ENCODE peak calls at places on chromosome 2, in ten cellular contexts. One of them, this sample, is unnamed. For H3K27me3, the result is how much of the 10 kb centered on the place peaks cover.

GRCh38 chr2:19577668-19578067 is 219.2 kb upstream of the OSR1 start:
- DNase-seq in cardiac muscle cell: no peak
- DNase-seq in fibroblast of lung: peak
- DNase-seq in IMR-90: peak
- DNase-seq in BJ: peak
- DNase-seq in body of pancreas: no peak
- DNase-seq in esophagus squamous epithelium: no peak
- DNase-seq in endodermal cell: no peak
- DNase-seq in transverse colon: no peak
- DNase-seq in CD8-positive, alpha-beta memory T cell: no peak
- DNase-seq in this sample: no peak

GRCh38 chr2:203808041-203808750 is 59.4 kb upstream of the CTLA4 start:
- DNase-seq in cardiac muscle cell: peak
- DNase-seq in fibroblast of lung: peak
- DNase-seq in body of pancreas: no peak
- DNase-seq in CD8-positive, alpha-beta memory T cell: no peak
- DNase-seq in esophagus squamous epithelium: no peak
- DNase-seq in IMR-90: peak
- DNase-seq in endodermal cell: no peak
- DNase-seq in transverse colon: no peak
- DNase-seq in BJ: no peak
- DNase-seq in this sample: no peak

GRCh38 chr2:74212702-74213410 is 14.4 kb downstream of the MTHFD2 start:
- DNase-seq in fibroblast of lung: no peak
- DNase-seq in body of pancreas: no peak
- DNase-seq in esophagus squamous epithelium: no peak
- DNase-seq in cardiac muscle cell: no peak
- DNase-seq in BJ: no peak
- DNase-seq in transverse colon: no peak
- DNase-seq in endodermal cell: peak
- DNase-seq in IMR-90: no peak
- DNase-seq in CD8-positive, alpha-beta memory T cell: no peak
- DNase-seq in this sample: no peak

GRCh38 chr2:49174755-49175154 is 20.4 kb upstream of the FSHR start:
- DNase-seq in transverse colon: no peak
- DNase-seq in cardiac muscle cell: no peak
- DNase-seq in BJ: no peak
- DNase-seq in IMR-90: no peak
- DNase-seq in body of pancreas: no peak
- DNase-seq in fibroblast of lung: no peak
- DNase-seq in esophagus squamous epithelium: no peak
- DNase-seq in CD8-positive, alpha-beta memory T cell: no peak
- DNase-seq in endodermal cell: no peak
- DNase-seq in this sample: no peak

GRCh38 chr2:20618886-20619521 is 31.9 kb downstream of the HS1BP3 start:
- DNase-seq in body of pancreas: peak
- DNase-seq in endodermal cell: peak
- DNase-seq in fibroblast of lung: no peak
- DNase-seq in transverse colon: peak
- DNase-seq in BJ: no peak
- DNase-seq in CD8-positive, alpha-beta memory T cell: no peak
- DNase-seq in cardiac muscle cell: no peak
- DNase-seq in IMR-90: no peak
- DNase-seq in esophagus squamous epithelium: no peak
- DNase-seq in this sample: no peak

GRCh38 chr2:214005337-214005736 is 405.5 kb upstream of the VWC2L start:
- DNase-seq in IMR-90: peak
- DNase-seq in esophagus squamous epithelium: no peak
- DNase-seq in fibroblast of lung: peak
- DNase-seq in BJ: no peak
- DNase-seq in endodermal cell: no peak
- DNase-seq in transverse colon: no peak
- DNase-seq in CD8-positive, alpha-beta memory T cell: no peak
- DNase-seq in cardiac muscle cell: peak
- DNase-seq in body of pancreas: no peak
- DNase-seq in this sample: no peak

GRCh38 chr2:207930747-207931146 is 94.6 kb downstream of the PLEKHM3 start:
- DNase-seq in body of pancreas: peak
- DNase-seq in fibroblast of lung: no peak
- DNase-seq in endodermal cell: no peak
- DNase-seq in esophagus squamous epithelium: no peak
- DNase-seq in BJ: no peak
- DNase-seq in IMR-90: no peak
- DNase-seq in cardiac muscle cell: no peak
- DNase-seq in transverse colon: peak
- DNase-seq in CD8-positive, alpha-beta memory T cell: no peak
- DNase-seq in this sample: no peak

GRCh38 chr2:228649876-228650275 is 468.4 kb upstream of the SPHKAP start:
- DNase-seq in cardiac muscle cell: no peak
- DNase-seq in esophagus squamous epithelium: no peak
- DNase-seq in fibroblast of lung: no peak
- DNase-seq in body of pancreas: no peak
- DNase-seq in CD8-positive, alpha-beta memory T cell: no peak
- DNase-seq in IMR-90: no peak
- DNase-seq in BJ: no peak
- DNase-seq in transverse colon: no peak
- DNase-seq in endodermal cell: no peak
- DNase-seq in this sample: peak

GRCh38 chr2:2769481-2770431 is 438.7 kb upstream of the MYT1L start:
- DNase-seq in fibroblast of lung: no peak
- DNase-seq in body of pancreas: no peak
- DNase-seq in endodermal cell: no peak
- DNase-seq in CD8-positive, alpha-beta memory T cell: no peak
- DNase-seq in cardiac muscle cell: no peak
- DNase-seq in esophagus squamous epithelium: no peak
- DNase-seq in IMR-90: no peak
- DNase-seq in transverse colon: no peak
- DNase-seq in BJ: no peak
- DNase-seq in this sample: no peak

GRCh38 chr2:62178741-62179271 is 17.1 kb upstream of the B3GNT2 start:
- DNase-seq in fibroblast of lung: no peak
- DNase-seq in BJ: no peak
- DNase-seq in endodermal cell: no peak
- DNase-seq in IMR-90: peak
- DNase-seq in transverse colon: no peak
- DNase-seq in esophagus squamous epithelium: no peak
- DNase-seq in cardiac muscle cell: peak
- DNase-seq in CD8-positive, alpha-beta memory T cell: no peak
- DNase-seq in body of pancreas: peak
- DNase-seq in this sample: no peak

GRCh38 chr2:241315879-241316700 is at the start of gene SEPTIN2:
- DNase-seq in fibroblast of lung: peak
- DNase-seq in IMR-90: peak
- DNase-seq in CD8-positive, alpha-beta memory T cell: no peak
- DNase-seq in cardiac muscle cell: no peak
- DNase-seq in BJ: peak
- DNase-seq in esophagus squamous epithelium: peak
- DNase-seq in body of pancreas: no peak
- DNase-seq in transverse colon: peak
- DNase-seq in endodermal cell: peak
- DNase-seq in this sample: no peak

DNA sequence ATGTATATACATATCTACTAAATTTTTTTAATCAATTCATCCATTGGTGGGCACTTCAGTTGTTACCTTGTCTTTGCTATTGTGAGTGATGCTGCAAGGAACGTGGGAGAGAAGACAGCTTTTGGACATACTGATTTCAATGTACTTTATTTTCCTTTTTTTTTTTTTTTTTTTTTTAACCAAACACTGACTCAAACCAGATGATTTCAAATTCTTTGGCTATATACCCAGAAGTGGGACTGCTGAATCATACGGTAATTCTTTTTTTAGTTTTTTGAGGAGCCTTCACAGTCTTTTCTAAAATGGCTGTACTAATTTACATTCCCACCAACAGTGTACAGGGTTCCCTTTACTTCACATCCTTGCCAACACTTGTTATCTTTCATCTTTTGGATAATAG is 204.7 kb downstream of the INSIG2 start:
- DNase-seq in CD8-positive, alpha-beta memory T cell: no peak
- DNase-seq in transverse colon: no peak
- DNase-seq in body of pancreas: no peak
- DNase-seq in endodermal cell: no peak
- DNase-seq in esophagus squamous epithelium: no peak
- DNase-seq in IMR-90: no peak
- DNase-seq in cardiac muscle cell: no peak
- DNase-seq in fibroblast of lung: no peak
- DNase-seq in BJ: peak
- DNase-seq in this sample: no peak
- H3K27me3 ChIP-seq in CD8-positive, alpha-beta memory T cell: under half
- H3K27me3 ChIP-seq in transverse colon: under half
- H3K27me3 ChIP-seq in body of pancreas: under half
- H3K27me3 ChIP-seq in endodermal cell: under half
- H3K27me3 ChIP-seq in esophagus squamous epithelium: under half
- H3K27me3 ChIP-seq in IMR-90: under half
- H3K27me3 ChIP-seq in cardiac muscle cell: under half
- H3K27me3 ChIP-seq in fibroblast of lung: under half
- H3K27me3 ChIP-seq in BJ: under half
- H3K27me3 ChIP-seq in this sample: under half

GRCh38 chr2:575030-575727 is 102.0 kb downstream of the TMEM18 start:
- DNase-seq in IMR-90: no peak
- DNase-seq in BJ: no peak
- DNase-seq in cardiac muscle cell: no peak
- DNase-seq in fibroblast of lung: no peak
- DNase-seq in body of pancreas: no peak
- DNase-seq in transverse colon: no peak
- DNase-seq in CD8-positive, alpha-beta memory T cell: no peak
- DNase-seq in endodermal cell: peak
- DNase-seq in esophagus squamous epithelium: no peak
- DNase-seq in this sample: no peak

GRCh38 chr2:576292-576691 is 100.9 kb downstream of the TMEM18 start:
- DNase-seq in IMR-90: no peak
- DNase-seq in endodermal cell: no peak
- DNase-seq in BJ: no peak
- DNase-seq in esophagus squamous epithelium: no peak
- DNase-seq in cardiac muscle cell: no peak
- DNase-seq in CD8-positive, alpha-beta memory T cell: no peak
- DNase-seq in transverse colon: no peak
- DNase-seq in fibroblast of lung: no peak
- DNase-seq in body of pancreas: no peak
- DNase-seq in this sample: no peak

GRCh38 chr2:573025-573424 is 104.2 kb downstream of the TMEM18 start:
- DNase-seq in fibroblast of lung: no peak
- DNase-seq in transverse colon: no peak
- DNase-seq in cardiac muscle cell: no peak
- DNase-seq in body of pancreas: no peak
- DNase-seq in IMR-90: no peak
- DNase-seq in CD8-positive, alpha-beta memory T cell: no peak
- DNase-seq in BJ: no peak
- DNase-seq in esophagus squamous epithelium: no peak
- DNase-seq in endodermal cell: no peak
- DNase-seq in this sample: no peak

GRCh38 chr2:573805-574392 is 103.3 kb downstream of the TMEM18 start:
- DNase-seq in body of pancreas: no peak
- DNase-seq in BJ: no peak
- DNase-seq in IMR-90: no peak
- DNase-seq in cardiac muscle cell: no peak
- DNase-seq in esophagus squamous epithelium: no peak
- DNase-seq in transverse colon: no peak
- DNase-seq in endodermal cell: no peak
- DNase-seq in CD8-positive, alpha-beta memory T cell: no peak
- DNase-seq in fibroblast of lung: no peak
- DNase-seq in this sample: no peak

DNA sequence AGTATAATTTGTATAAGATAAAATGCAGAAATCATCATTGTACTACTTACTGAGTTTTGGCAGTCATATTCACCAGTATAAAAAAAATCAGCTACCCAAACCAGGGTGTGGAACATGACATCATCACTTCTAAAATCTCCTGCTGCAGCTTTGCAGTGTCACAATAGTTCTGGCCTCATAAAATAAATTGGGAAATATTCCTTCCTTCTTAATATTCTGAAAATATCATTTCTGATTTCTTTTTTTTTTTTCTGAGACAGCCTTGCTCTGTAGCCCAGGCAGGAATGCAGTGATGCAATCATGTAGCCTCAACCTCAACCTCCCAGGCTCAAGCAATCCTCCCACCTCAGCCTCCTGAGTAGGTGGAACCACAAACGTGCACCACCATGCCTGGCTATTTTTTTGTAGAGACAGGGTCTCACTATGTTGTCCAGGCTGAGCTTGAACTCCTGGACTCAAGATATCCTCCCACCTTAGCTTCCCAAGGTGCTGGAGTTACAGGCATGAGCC is 101.4 kb downstream of the TMEM18 start:
- DNase-seq in transverse colon: no peak
- DNase-seq in IMR-90: no peak
- DNase-seq in body of pancreas: no peak
- DNase-seq in CD8-positive, alpha-beta memory T cell: no peak
- DNase-seq in endodermal cell: no peak
- DNase-seq in esophagus squamous epithelium: no peak
- DNase-seq in fibroblast of lung: no peak
- DNase-seq in cardiac muscle cell: no peak
- DNase-seq in BJ: no peak
- DNase-seq in this sample: no peak
- H3K27me3 ChIP-seq in transverse colon: under half
- H3K27me3 ChIP-seq in IMR-90: under half
- H3K27me3 ChIP-seq in body of pancreas: under half
- H3K27me3 ChIP-seq in CD8-positive, alpha-beta memory T cell: under half
- H3K27me3 ChIP-seq in endodermal cell: under half
- H3K27me3 ChIP-seq in esophagus squamous epithelium: under half
- H3K27me3 ChIP-seq in fibroblast of lung: under half
- H3K27me3 ChIP-seq in cardiac muscle cell: under half
- H3K27me3 ChIP-seq in BJ: under half
- H3K27me3 ChIP-seq in this sample: under half

GRCh38 chr2:176827269-176827668 is 385.3 kb upstream of the HNRNPA3 start:
- DNase-seq in BJ: no peak
- DNase-seq in fibroblast of lung: no peak
- DNase-seq in cardiac muscle cell: no peak
- DNase-seq in CD8-positive, alpha-beta memory T cell: no peak
- DNase-seq in IMR-90: no peak
- DNase-seq in esophagus squamous epithelium: no peak
- DNase-seq in endodermal cell: no peak
- DNase-seq in transverse colon: no peak
- DNase-seq in body of pancreas: no peak
- DNase-seq in this sample: no peak
- H3K27me3 ChIP-seq in BJ: under half
- H3K27me3 ChIP-seq in fibroblast of lung: under half
- H3K27me3 ChIP-seq in cardiac muscle cell: under half
- H3K27me3 ChIP-seq in CD8-positive, alpha-beta memory T cell: under half
- H3K27me3 ChIP-seq in IMR-90: under half
- H3K27me3 ChIP-seq in esophagus squamous epithelium: under half
- H3K27me3 ChIP-seq in endodermal cell: under half
- H3K27me3 ChIP-seq in transverse colon: under half
- H3K27me3 ChIP-seq in body of pancreas: under half
- H3K27me3 ChIP-seq in this sample: under half

DNA sequence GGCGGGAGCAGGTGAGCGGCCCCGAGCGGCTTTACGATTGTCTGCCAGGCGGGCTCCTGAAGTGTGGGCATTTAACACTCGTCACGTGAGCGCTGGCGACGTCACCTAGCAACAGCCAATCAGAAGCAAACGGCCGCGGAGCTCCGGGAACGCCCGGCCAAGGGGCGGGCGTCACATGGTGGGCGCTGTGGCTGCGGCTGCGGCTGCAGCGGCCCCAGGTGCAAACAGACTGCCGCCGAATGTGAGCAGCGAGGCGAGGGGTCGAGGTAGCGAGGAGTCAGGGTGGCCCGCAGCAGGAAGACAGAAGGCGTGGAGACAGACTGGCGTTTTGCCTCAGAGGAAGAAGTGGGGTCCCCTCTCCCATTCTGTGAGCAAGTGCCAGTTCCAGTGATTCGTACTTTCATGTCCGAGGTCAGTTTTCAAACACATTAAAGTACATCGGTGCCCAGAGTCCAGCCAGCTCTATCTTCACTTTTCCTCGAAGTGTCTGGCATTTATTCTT is at the start of gene DLX2:
- DNase-seq in endodermal cell: peak
- DNase-seq in fibroblast of lung: peak
- DNase-seq in CD8-positive, alpha-beta memory T cell: peak
- DNase-seq in IMR-90: peak
- DNase-seq in esophagus squamous epithelium: no peak
- DNase-seq in cardiac muscle cell: peak
- DNase-seq in body of pancreas: peak
- DNase-seq in BJ: no peak
- DNase-seq in transverse colon: peak
- DNase-seq in this sample: peak
- H3K27me3 ChIP-seq in endodermal cell: half or more
- H3K27me3 ChIP-seq in fibroblast of lung: under half
- H3K27me3 ChIP-seq in CD8-positive, alpha-beta memory T cell: half or more
- H3K27me3 ChIP-seq in IMR-90: under half
- H3K27me3 ChIP-seq in esophagus squamous epithelium: half or more
- H3K27me3 ChIP-seq in cardiac muscle cell: half or more
- H3K27me3 ChIP-seq in body of pancreas: under half
- H3K27me3 ChIP-seq in BJ: under half
- H3K27me3 ChIP-seq in transverse colon: half or more
- H3K27me3 ChIP-seq in this sample: under half